ENCODE peak calls at places on chromosomes 12 and 14, in six cellular contexts. G is left colon, M is erythroblast, O is iris pigment epithelial cell, E is AG09319, H is foreskin fibroblast. C is an unnamed sample.

GRCh38 chr12:52918351-52918750 is 13.5 kb upstream of the KRT8 start:
- DNase-seq in G (no peak), M (no peak), O (no peak), E (no peak), H (no peak), C (no peak)

GRCh38 chr12:117718141-117718540 is 250.6 kb downstream of the KSR2 start:
- DNase-seq in G (no peak), M (no peak), O (no peak), E (no peak), H (peak; percentile 3), C (peak; percentile 42)

GRCh38 chr12:103687262-103687661 is 100.2 kb downstream of the STAB2 start:
- DNase-seq in G (no peak), M (no peak), O (no peak), E (no peak), H (no peak), C (no peak)

GRCh38 chr14:25680934-25681333 is 631.0 kb upstream of the STXBP6 start:
- DNase-seq in G (no peak), M (no peak), O (no peak), E (no peak), H (no peak), C (no peak)

GRCh38 chr14:103623883-103624482 is 5.0 kb upstream of the KLC1 start:
- DNase-seq in G (no peak), M (no peak), O (no peak), E (no peak), H (no peak), C (no peak)

GRCh38 chr12:2092890-2093289 is 40.1 kb downstream of the CACNA1C start:
- DNase-seq in G (peak; percentile 28), M (no peak), O (no peak), E (no peak), H (peak; percentile 41), C (no peak)

GRCh38 chr12:90075685-90076084 is 367.0 kb upstream of the ATP2B1 start:
- DNase-seq in G (no peak), M (no peak), O (no peak), E (no peak), H (no peak), C (no peak)

GRCh38 chr12:11877869-11878780 is 192.6 kb upstream of the BCL2L14 start:
- DNase-seq in G (peak; percentile 74), M (no peak), O (peak; percentile 71), E (no peak), H (peak; percentile 88), C (no peak)

GRCh38 chr14:82642425-82642824 is 1108.8 kb upstream of the SEL1L start:
- DNase-seq in G (peak; percentile 24), M (peak; percentile 54), O (no peak), E (no peak), H (peak; percentile 20), C (no peak)

GRCh38 chr14:72613196-72613974 is 280.5 kb downstream of the DPF3 start:
- DNase-seq in G (no peak), M (peak; percentile 14), O (peak; percentile 20), E (no peak), H (peak; percentile 75), C (no peak)

GRCh38 chr12:96187675-96188355 is 6.4 kb upstream of the ELK3 start:
- DNase-seq in G (no peak), M (no peak), O (no peak), E (no peak), H (no peak), C (no peak)

GRCh38 chr14:51547260-51547659 is 104.5 kb upstream of the FRMD6 start:
- DNase-seq in G (no peak), M (no peak), O (peak; percentile 100), E (peak; percentile 94), H (peak; percentile 98), C (peak; percentile 97)